ENCODE peak calls at places on chromosomes 6 and 20, in seven cellular contexts. N is esophagus squamous epithelium; O is breast epithelium; J is CD8-positive, alpha-beta T cell; K is fibroblast of villous mesenchyme; I is lung; L is cardiac fibroblast. A is an unnamed sample.

GRCh38 chr20:14449323-14449722 is 111.9 kb upstream of the FLRT3 start:
- DNase-seq in N (no peak), O (no peak), J (no peak), K (no peak), I (no peak), L (no peak), A (no peak)

GRCh38 chr20:37042986-37043972 is 52.5 kb downstream of the RBL1 start:
- DNase-seq in N (no peak), O (no peak), J (peak), K (no peak), I (no peak), L (no peak), A (peak)

GRCh38 chr20:37358366-37359150 is 12.6 kb downstream of the SRC start:
- DNase-seq in N (no peak), O (peak), J (no peak), K (no peak), I (no peak), L (no peak), A (no peak)

GRCh38 chr20:45345104-45345936 is 2.9 kb downstream of the SDC4 start:
- DNase-seq in N (no peak), O (peak), J (no peak), K (no peak), I (peak), L (no peak), A (no peak)

GRCh38 chr6:112231609-112232060 is 22.7 kb downstream of the LAMA4 start:
- DNase-seq in N (no peak), O (no peak), J (no peak), K (peak), I (no peak), L (peak), A (no peak)

GRCh38 chr20:52269926-52270325 is 78.3 kb upstream of the ZFP64 start:
- DNase-seq in N (no peak), O (no peak), J (no peak), K (no peak), I (no peak), L (no peak), A (no peak)

GRCh38 chr20:51092238-51092822 is 69.4 kb upstream of the KCNG1 start:
- DNase-seq in N (no peak), O (no peak), J (no peak), K (no peak), I (no peak), L (peak), A (no peak)

GRCh38 chr6:17525637-17526036 is 74.5 kb upstream of the FAM8A1 start:
- DNase-seq in N (no peak), O (no peak), J (no peak), K (no peak), I (no peak), L (peak), A (no peak)

GRCh38 chr6:144633886-144634285 is 348.8 kb downstream of the UTRN start:
- DNase-seq in N (no peak), O (no peak), J (no peak), K (no peak), I (no peak), L (no peak), A (no peak)

GRCh38 chr6:148075352-148075751 is 267.3 kb upstream of the SASH1 start:
- DNase-seq in N (no peak), O (no peak), J (no peak), K (no peak), I (no peak), L (no peak), A (no peak)

GRCh38 chr20:50515471-50516106 is 5.4 kb downstream of the PTPN1 start:
- DNase-seq in N (no peak), O (no peak), J (no peak), K (no peak), I (no peak), L (no peak), A (no peak)

GRCh38 chr6:28940859-28941680 is 17.3 kb upstream of the TRIM27 start:
- DNase-seq in N (no peak), O (peak), J (no peak), K (peak), I (peak), L (peak), A (peak)

GRCh38 chr6:76719449-76719848 is 647.0 kb upstream of the IMPG1 start:
- DNase-seq in N (no peak), O (no peak), J (no peak), K (no peak), I (no peak), L (no peak), A (no peak)
- TF ChIP-seq CTCF in N (no peak), O (no peak), J (no peak), K (no peak), I (no peak), L (no peak), A (no peak)

DNA sequence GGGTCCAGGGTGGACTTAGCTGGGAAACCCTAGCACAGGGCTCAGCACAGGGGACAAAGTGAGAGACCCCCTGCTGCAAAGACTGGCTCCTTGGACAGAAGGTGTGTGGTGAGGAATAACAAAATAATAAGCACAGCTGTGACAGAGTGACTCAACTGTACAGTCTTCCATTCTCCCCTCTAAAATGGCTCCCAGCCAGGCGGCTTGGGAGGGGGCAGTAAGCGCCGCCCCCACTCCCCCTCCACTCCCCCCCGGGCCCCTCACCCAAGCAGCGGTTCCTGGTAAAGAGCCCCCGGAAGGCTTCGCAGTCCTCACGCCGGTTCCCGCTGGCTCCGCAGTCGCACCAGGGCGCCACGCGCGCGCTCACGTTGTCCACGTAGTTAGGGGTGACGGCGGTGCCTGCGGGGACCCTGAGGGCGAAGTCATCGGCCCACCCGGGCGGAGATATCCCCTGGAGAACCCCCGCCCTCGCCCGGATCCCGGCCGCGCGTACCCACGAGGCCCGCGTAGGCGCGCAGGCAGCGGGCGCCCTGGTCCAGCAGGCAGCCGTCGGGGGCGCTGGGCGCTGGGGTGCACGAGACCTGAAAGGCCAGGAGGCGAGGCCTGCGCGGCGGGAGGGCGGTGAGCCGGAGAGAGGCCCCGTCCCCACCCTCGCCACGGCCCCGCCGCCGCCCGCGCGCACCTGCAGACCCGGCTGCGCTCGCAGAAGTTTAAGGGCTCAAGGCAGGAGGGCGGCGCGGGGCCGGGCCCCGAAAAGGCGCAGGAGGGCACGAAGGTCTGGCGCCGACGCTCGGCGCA is 2.7 kb downstream of the GFRA4 start:
- DNase-seq in N (no peak), O (no peak), J (no peak), K (no peak), I (no peak), L (no peak), A (no peak)
- H3K4me3 ChIP-seq in N (no peak), O (peak), J (no peak), K (no peak), I (no peak), L (no peak), A (no peak)

DNA sequence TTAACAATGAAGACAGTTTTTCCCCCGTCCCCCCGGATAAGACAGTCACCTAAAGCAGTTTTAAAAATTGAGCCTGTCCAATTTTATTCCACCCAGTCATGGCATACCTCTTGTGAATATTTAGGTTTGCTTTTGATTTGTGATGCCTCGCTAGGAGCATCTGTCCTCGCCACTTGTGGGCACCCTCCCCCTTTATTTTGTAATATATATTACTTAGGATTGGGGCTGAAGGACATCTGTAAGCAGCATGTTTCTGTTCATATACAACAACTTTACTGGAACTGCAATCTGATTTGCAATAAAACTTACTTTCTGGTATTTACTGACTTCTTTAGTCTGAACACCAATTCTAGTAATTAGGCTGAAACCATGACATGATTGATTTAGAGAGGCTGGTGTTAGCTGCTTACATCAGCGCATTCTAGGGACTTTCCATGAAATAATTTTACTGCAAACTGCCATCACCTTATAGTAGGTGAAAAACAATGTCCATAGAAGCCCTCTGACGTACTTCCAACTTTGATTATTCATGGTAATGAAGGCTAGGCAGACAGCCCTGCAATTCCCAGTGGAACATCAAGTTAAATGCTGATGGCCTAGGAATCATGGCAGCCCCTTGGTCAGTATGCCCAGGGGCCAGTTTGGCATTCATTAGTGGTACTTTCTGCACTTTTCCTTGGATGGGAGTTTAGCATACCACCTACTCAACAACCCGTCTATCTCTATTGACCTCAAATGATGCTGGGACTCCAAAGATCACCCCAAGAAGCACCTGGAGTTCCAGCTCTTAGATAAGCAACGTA is 132.9 kb upstream of the MCHR2 start:
- DNase-seq in N (no peak), O (no peak), J (no peak), K (no peak), I (no peak), L (peak), A (no peak)
- TF ChIP-seq CTCF in N (no peak), O (no peak), J (no peak), K (no peak), I (no peak), L (no peak), A (no peak)

GRCh38 chr20:4711511-4711910 is 10.2 kb upstream of the PRND start:
- DNase-seq in N (no peak), O (no peak), J (no peak), K (no peak), I (no peak), L (no peak), A (no peak)
- H3K4me3 ChIP-seq in N (no peak), O (no peak), J (no peak), K (no peak), I (no peak), L (no peak), A (no peak)

DNA sequence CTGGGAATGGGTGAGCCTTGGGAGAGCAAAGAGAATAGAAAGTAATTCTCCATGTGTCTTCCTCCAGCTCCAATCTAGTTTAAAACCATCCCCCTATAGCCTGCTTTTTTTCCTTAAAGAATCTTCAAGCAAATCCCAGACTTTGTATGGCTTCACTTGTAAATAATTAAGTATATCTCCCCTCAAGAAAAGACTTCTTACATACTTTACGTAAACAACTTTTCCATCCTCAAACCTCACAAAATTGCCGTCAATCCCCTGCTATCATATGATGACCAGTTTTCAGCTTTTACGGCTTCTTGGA is 88.5 kb upstream of the PHACTR3 start:
- DNase-seq in N (no peak), O (no peak), J (no peak), K (no peak), I (no peak), L (no peak), A (no peak)
- TF ChIP-seq CTCF in N (no peak), O (no peak), J (no peak), K (no peak), I (no peak), L (no peak), A (no peak)

A was measured in GM12864.